ENCODE peak calls at places on chromosomes 11 and 22, in ten cellular contexts. D, T, U, V, Q, B, J, K, N and M are unnamed samples.

GRCh38 chr11:69212121-69213110 is 56.7 kb downstream of the SMIM38 start:
- DNase-seq in Q (no peak), T (peak; percentile 6), B (no peak), U (no peak), K (no peak), V (no peak), N (no peak), J (no peak), D (no peak), M (no peak)

GRCh38 chr22:43260346-43260745 is 73.4 kb upstream of the TTLL12 start:
- DNase-seq in B (no peak), Q (no peak), V (no peak), J (no peak), N (no peak), K (no peak), D (no peak), T (no peak), U (no peak), M (no peak)

GRCh38 chr11:47179655-47179991 is 2.9 kb upstream of the ARFGAP2 start:
- DNase-seq in U (no peak), K (no peak), V (peak; percentile 49), Q (no peak), J (peak; percentile 38), T (peak; percentile 46), D (peak; percentile 53), N (peak; percentile 67), B (no peak), M (peak; percentile 81)

GRCh38 chr22:37563153-37564081 is 3.1 kb downstream of the CDC42EP1 start:
- DNase-seq in J (peak; percentile 91), T (peak; percentile 94), B (no peak), D (peak; percentile 95), N (no peak), V (peak; percentile 75), U (no peak), Q (peak; percentile 78), K (no peak), M (no peak)

GRCh38 chr11:78202733-78203167 is 14.0 kb downstream of the USP35 start:
- DNase-seq in N (no peak), K (no peak), Q (no peak), U (no peak), V (peak; percentile 32), T (no peak), D (no peak), J (no peak), B (no peak), M (no peak)

GRCh38 chr11:35786918-35787557 is 124.5 kb downstream of the TRIM44 start:
- DNase-seq in N (no peak), D (no peak), K (no peak), V (no peak), J (peak; percentile 57), Q (no peak), T (peak; percentile 22), U (no peak), B (no peak), M (no peak)

GRCh38 chr11:67673358-67673757 is 1.1 kb downstream of the ALDH3B2 start:
- DNase-seq in Q (no peak), D (no peak), T (no peak), N (no peak), J (no peak), K (no peak), V (no peak), U (no peak), B (no peak), M (no peak)

GRCh38 chr22:17734197-17734596 is 40.1 kb downstream of the BID start:
- DNase-seq in U (no peak), D (no peak), J (no peak), K (no peak), B (no peak), N (no peak), T (peak; percentile 22), V (no peak), Q (peak; percentile 31), M (peak; percentile 60)

GRCh38 chr11:19168090-19168489 is 33.7 kb downstream of the CSRP3 start:
- DNase-seq in U (no peak), D (no peak), N (no peak), J (no peak), K (no peak), Q (no peak), T (no peak), B (no peak), V (no peak), M (no peak)

GRCh38 chr22:33821290-33821689 is 99.0 kb downstream of the LARGE1 start:
- DNase-seq in K (no peak), D (no peak), U (no peak), J (peak; percentile 23), N (no peak), V (no peak), B (no peak), Q (no peak), T (no peak), M (no peak)

GRCh38 chr11:70456921-70457532 is 58.7 kb downstream of the CTTN start:
- DNase-seq in T (peak; percentile 63), B (no peak), V (no peak), Q (no peak), K (no peak), D (no peak), N (no peak), J (peak; percentile 14), U (no peak), M (no peak)

GRCh38 chr22:30596886-30597285 is 5.2 kb upstream of the PES1 start:
- DNase-seq in N (no peak), D (no peak), K (no peak), T (no peak), Q (no peak), U (no peak), V (no peak), B (no peak), J (no peak), M (no peak)

GRCh38 chr22:49934891-49935557 is 16.6 kb downstream of the CRELD2 start:
- DNase-seq in K (peak; percentile 82), J (peak; percentile 59), V (peak; percentile 89), B (no peak), Q (no peak), T (peak; percentile 65), U (no peak), D (peak; percentile 36), N (peak; percentile 63), M (peak; percentile 88)

GRCh38 chr22:42769574-42770447 is 49.1 kb upstream of the A4GALT start:
- DNase-seq in Q (peak; percentile 45), T (peak; percentile 91), V (peak; percentile 43), N (no peak), U (no peak), J (peak; percentile 89), D (peak; percentile 44), K (peak; percentile 86), B (no peak), M (peak; percentile 88)

GRCh38 chr22:49716441-49716840 is 111.2 kb downstream of the BRD1 start:
- DNase-seq in B (no peak), V (no peak), D (no peak), U (no peak), Q (no peak), J (no peak), T (no peak), N (no peak), K (no peak), M (no peak)

GRCh38 chr22:29883045-29883830 is at the start of gene MTMR3:
- DNase-seq in T (peak; percentile 81), Q (peak; percentile 35), J (peak; percentile 88), V (peak; percentile 99), U (peak; percentile 55), D (peak; percentile 92), N (peak; percentile 99), K (peak; percentile 90), B (peak; percentile 64), M (peak; percentile 84)

GRCh38 chr11:119666463-119667131 is 62.4 kb downstream of the NECTIN1 start:
- DNase-seq in T (peak; percentile 73), Q (no peak), K (peak; percentile 48), V (peak; percentile 83), D (peak; percentile 71), U (no peak), J (peak; percentile 70), N (peak; percentile 90), B (peak; percentile 69), M (peak; percentile 88)

GRCh38 chr11:115313224-115313838 is 190.9 kb downstream of the CADM1 start:
- DNase-seq in V (no peak), K (no peak), Q (no peak), N (no peak), J (no peak), B (no peak), D (no peak), T (no peak), U (no peak), M (no peak)

GRCh38 chr11:50186146-50186545 is 153.5 kb downstream of the OR4C45 start:
- DNase-seq in T (no peak), J (no peak), D (peak; percentile 27), U (no peak), K (no peak), N (no peak), Q (no peak), B (no peak), V (no peak), M (no peak)

DNA sequence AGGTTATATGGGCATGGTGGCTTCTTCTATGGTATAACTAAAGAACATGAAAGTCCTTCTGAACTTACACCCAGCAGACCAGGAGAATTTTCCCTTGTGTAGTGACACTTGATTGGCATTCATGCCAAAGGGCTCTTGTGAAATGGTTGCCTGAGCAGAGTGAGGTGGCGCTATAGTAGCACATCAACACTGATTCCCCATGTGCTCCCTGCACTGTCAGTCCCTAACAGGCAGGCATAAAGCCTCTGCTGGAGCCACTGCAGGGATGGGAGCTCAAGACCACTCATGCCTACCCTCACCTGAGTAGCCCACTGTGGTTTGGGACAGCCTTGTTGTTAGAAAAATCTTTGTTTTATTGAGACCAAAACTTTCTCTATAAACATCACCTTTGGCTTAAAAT is 92.6 kb upstream of the LIN7C start:
- DNase-seq in N (no peak), U (no peak), D (peak; percentile 11), J (no peak), V (no peak), T (no peak), B (no peak), K (no peak), Q (no peak), M (no peak)
- TF ChIP-seq CTCF in N (no peak), U (no peak), D (no peak), J (no peak), V (no peak), T (no peak), B (peak; percentile 39), K (no peak), Q (no peak), M (no peak)

GRCh38 chr11:57568330-57568766 is 876 bp upstream of the UBE2L6 start:
- DNase-seq in V (peak; percentile 92), D (peak; percentile 78), U (no peak), J (peak; percentile 79), N (no peak), K (peak; percentile 22), Q (peak; percentile 14), B (peak; percentile 63), T (peak; percentile 77), M (no peak)
- TF ChIP-seq CTCF in V (peak; percentile 66), D (peak; percentile 92), U (peak; percentile 88), J (peak; percentile 79), N (peak; percentile 84), K (peak; percentile 95), Q (peak; percentile 96), B (peak; percentile 85), T (peak; percentile 94), M (peak; percentile 92)

GRCh38 chr11:111557425-111558111 is 17.0 kb downstream of the LAYN start:
- DNase-seq in N (no peak), U (no peak), J (peak; percentile 93), D (peak; percentile 92), Q (peak; percentile 92), T (peak; percentile 97), B (no peak), K (no peak), V (no peak), M (no peak)
- TF ChIP-seq CTCF in N (no peak), U (no peak), J (peak; percentile 14), D (no peak), Q (peak; percentile 9), T (peak; percentile 31), B (no peak), K (no peak), V (no peak), M (no peak)

GRCh38 chr11:122814401-122814800 is 23.9 kb upstream of the CRTAM start:
- DNase-seq in T (no peak), J (no peak), B (no peak), K (no peak), V (no peak), Q (no peak), D (peak; percentile 11), U (no peak), N (no peak), M (no peak)
- TF ChIP-seq CTCF in T (peak; percentile 17), J (no peak), B (peak; percentile 36), K (peak; percentile 39), V (no peak), Q (peak; percentile 10), D (peak; percentile 33), U (no peak), N (no peak), M (peak; percentile 41)